ENCODE peak calls at places on chromosomes 3 and 15, in seven cellular contexts. T is thoracic aorta; W is HCT116; S is neural progenitor cell; R is naive thymus-derived CD4-positive, alpha-beta T cell; D is transverse colon; M is mesendoderm. J is an unnamed sample.

GRCh38 chr3:159798951-159799350 is 189.7 kb upstream of the IL12A start:
- DNase-seq in T (no peak), W (no peak), S (no peak), R (no peak), D (no peak), M (peak), J (peak)

GRCh38 chr15:101497484-101498034 is 8.1 kb upstream of the PCSK6 start:
- DNase-seq in T (no peak), W (no peak), S (no peak), R (no peak), D (peak), M (no peak), J (no peak)

GRCh38 chr15:87518957-87519356 is 737.6 kb downstream of the NTRK3 start:
- DNase-seq in T (no peak), W (no peak), S (no peak), R (no peak), D (no peak), M (no peak), J (no peak)

GRCh38 chr3:156630081-156630772 is 44.2 kb upstream of the TIPARP start:
- DNase-seq in T (no peak), W (peak), S (peak), R (no peak), D (no peak), M (peak), J (no peak)

GRCh38 chr3:69197922-69198540 is 75.6 kb upstream of the LMOD3 start:
- DNase-seq in T (no peak), W (no peak), S (no peak), R (peak), D (peak), M (no peak), J (no peak)

GRCh38 chr3:29240887-29241286 is 40.0 kb upstream of the RBMS3 start:
- DNase-seq in T (no peak), W (no peak), S (no peak), R (no peak), D (no peak), M (no peak), J (no peak)

GRCh38 chr15:52780172-52780980 is 9.8 kb downstream of the ONECUT1 start:
- DNase-seq in T (no peak), W (peak), S (peak), R (peak), D (peak), M (peak), J (peak)

GRCh38 chr15:99511529-99511864 is 54.3 kb upstream of the MEF2A start:
- DNase-seq in T (no peak), W (no peak), S (no peak), R (no peak), D (no peak), M (no peak), J (peak)

GRCh38 chr3:16171825-16172224 is 2.7 kb upstream of the GALNT15 start:
- DNase-seq in T (no peak), W (no peak), S (no peak), R (no peak), D (no peak), M (no peak), J (no peak)

GRCh38 chr3:42830437-42831320 is 21.4 kb downstream of the ACKR2 start:
- DNase-seq in T (no peak), W (peak), S (peak), R (no peak), D (no peak), M (peak), J (peak)

GRCh38 chr3:10006762-10007090 is 19.5 kb upstream of the FANCD2 start:
- DNase-seq in T (no peak), W (no peak), S (no peak), R (no peak), D (no peak), M (no peak), J (no peak)

GRCh38 chr3:84318273-84318809 is 640.4 kb upstream of the CADM2 start:
- DNase-seq in T (no peak), W (no peak), S (peak), R (no peak), D (no peak), M (peak), J (no peak)

GRCh38 chr3:143597774-143598652 is 250.3 kb downstream of the SLC9A9 start:
- DNase-seq in T (no peak), W (no peak), S (no peak), R (no peak), D (no peak), M (no peak), J (peak)

GRCh38 chr3:10384541-10385360 is 63.8 kb upstream of the SEC13 start:
- DNase-seq in T (no peak), W (no peak), S (no peak), R (no peak), D (no peak), M (no peak), J (no peak)

GRCh38 chr3:80355144-80355543 is 587.3 kb upstream of the ROBO1 start:
- DNase-seq in T (no peak), W (no peak), S (no peak), R (no peak), D (no peak), M (no peak), J (no peak)

GRCh38 chr3:4906107-4906621 is 73.1 kb upstream of the BHLHE40 start:
- DNase-seq in T (no peak), W (no peak), S (peak), R (no peak), D (no peak), M (peak), J (peak)

GRCh38 chr15:78317145-78317836 is 17.9 kb upstream of the SKIC8 start:
- DNase-seq in T (no peak), W (no peak), S (no peak), R (no peak), D (peak), M (no peak), J (peak)

GRCh38 chr3:156691920-156692319 is 17.5 kb downstream of the TIPARP start:
- DNase-seq in T (no peak), W (no peak), S (no peak), R (no peak), D (no peak), M (no peak), J (no peak)

GRCh38 chr3:145798691-145799550 is 362.1 kb downstream of the PLOD2 start:
- DNase-seq in T (no peak), W (no peak), S (peak), R (no peak), D (no peak), M (peak), J (no peak)

GRCh38 chr3:53242155-53242554 is 13.7 kb downstream of the TKT start:
- DNase-seq in T (no peak), W (no peak), S (no peak), R (no peak), D (no peak), M (no peak), J (no peak)

GRCh38 chr3:3923619-3924018 is 124.4 kb downstream of the LRRN1 start:
- DNase-seq in T (no peak), W (no peak), S (no peak), R (no peak), D (no peak), M (no peak), J (no peak)

GRCh38 chr3:14533457-14533958 is 6.6 kb downstream of the GRIP2 start:
- DNase-seq in T (no peak), W (no peak), S (no peak), R (no peak), D (no peak), M (no peak), J (no peak)

GRCh38 chr15:39172380-39173281 is 408.2 kb upstream of the THBS1 start:
- DNase-seq in T (no peak), W (no peak), S (peak), R (no peak), D (no peak), M (no peak), J (peak)

GRCh38 chr3:126998728-126999127 is 15.8 kb downstream of the PLXNA1 start:
- DNase-seq in T (no peak), W (no peak), S (no peak), R (no peak), D (peak), M (no peak), J (no peak)

GRCh38 chr15:90645873-90646605 is 71.1 kb upstream of the BLM start:
- DNase-seq in T (no peak), W (no peak), S (no peak), R (no peak), D (no peak), M (no peak), J (no peak)

GRCh38 chr3:59127071-59127470 is 77.2 kb upstream of the CFAP20DC start:
- DNase-seq in T (no peak), W (no peak), S (no peak), R (no peak), D (no peak), M (no peak), J (peak)

GRCh38 chr15:86333819-86334218 is 254.1 kb downstream of the AGBL1 start:
- DNase-seq in T (no peak), W (no peak), S (no peak), R (no peak), D (no peak), M (no peak), J (no peak)

GRCh38 chr3:65779393-65779792 is 259.3 kb downstream of the MAGI1 start:
- DNase-seq in T (no peak), W (no peak), S (no peak), R (no peak), D (no peak), M (no peak), J (no peak)

GRCh38 chr3:58608648-58609047 is 31.5 kb upstream of the FAM107A start:
- DNase-seq in T (no peak), W (no peak), S (no peak), R (no peak), D (no peak), M (no peak), J (no peak)

GRCh38 chr15:101453123-101454120 is 36.1 kb downstream of the PCSK6 start:
- DNase-seq in T (no peak), W (no peak), S (peak), R (no peak), D (no peak), M (no peak), J (no peak)

GRCh38 chr15:39976291-39977274 is 42.7 kb downstream of the EIF2AK4 start:
- DNase-seq in T (peak), W (no peak), S (peak), R (no peak), D (peak), M (peak), J (peak)

GRCh38 chr15:91050128-91050455 is 27.7 kb upstream of the VPS33B start:
- DNase-seq in T (no peak), W (no peak), S (no peak), R (no peak), D (no peak), M (no peak), J (no peak)

DNA sequence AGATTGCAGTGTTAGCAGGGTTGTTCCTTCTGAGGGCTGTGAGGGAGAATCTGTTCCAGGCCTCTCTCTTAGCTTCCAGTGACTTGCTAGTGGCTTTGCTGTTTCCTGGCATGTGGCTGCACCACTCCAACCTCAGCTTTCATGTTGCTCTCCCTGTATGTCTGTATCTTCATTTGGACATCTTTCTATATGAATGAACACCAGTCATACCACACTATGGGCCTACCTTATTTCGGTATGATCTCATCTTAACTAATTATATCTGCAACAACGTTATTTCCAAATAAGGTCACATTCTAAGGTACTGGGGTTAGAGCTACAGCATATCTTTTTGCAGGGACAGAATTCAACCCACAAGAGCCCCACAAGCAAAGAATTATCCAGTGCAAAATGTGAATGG is 356.7 kb upstream of the UMPS start:
- DNase-seq in T (no peak), W (no peak), S (no peak), R (no peak), D (no peak), M (no peak), J (no peak)
- H3K27ac ChIP-seq in T (no peak), W (no peak), S (peak), R (no peak), D (no peak), M (no peak), J (no peak)

GRCh38 chr3:99545941-99546580 is 92.3 kb upstream of the COL8A1 start:
- DNase-seq in T (no peak), W (no peak), S (no peak), R (no peak), D (no peak), M (no peak), J (no peak)
- H3K27ac ChIP-seq in T (no peak), W (no peak), S (no peak), R (no peak), D (no peak), M (no peak), J (no peak)

DNA sequence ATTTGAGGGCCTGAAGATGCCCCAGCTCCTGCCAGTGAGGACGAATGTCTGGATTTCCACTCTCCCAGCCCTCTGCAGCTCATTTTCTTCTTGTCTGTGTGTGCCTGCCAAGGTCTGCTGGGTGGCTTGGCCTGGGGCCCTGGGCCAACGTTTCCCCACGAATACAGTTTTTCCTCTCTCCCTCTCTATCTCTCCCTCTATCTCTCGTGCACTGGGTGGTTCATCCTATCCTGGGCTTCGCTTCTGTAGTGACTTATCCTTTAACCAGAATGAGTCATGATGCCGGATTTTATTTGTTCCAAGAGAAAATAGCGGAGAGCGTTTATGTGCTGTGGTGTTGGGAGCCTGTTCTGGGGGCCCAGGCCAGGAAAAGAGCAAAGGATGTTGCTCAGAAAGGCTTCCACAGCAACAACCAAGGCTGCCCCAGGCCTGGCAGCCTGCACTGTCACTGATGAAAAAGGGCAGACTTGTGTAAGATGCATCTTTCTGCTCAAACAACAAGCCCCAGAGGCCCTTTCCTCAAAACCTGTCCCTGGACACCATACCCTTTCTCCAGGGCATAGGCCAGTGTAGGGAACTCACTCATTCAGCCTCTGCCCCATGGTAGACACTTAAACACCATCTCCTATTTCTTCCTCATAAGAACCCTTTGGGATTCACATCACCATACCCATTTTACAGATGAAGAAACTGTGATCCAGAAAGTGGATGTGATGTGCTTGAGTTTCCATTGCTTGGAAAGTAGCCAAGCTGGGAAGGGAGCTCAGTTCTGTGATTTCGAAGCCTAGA is 47.3 kb downstream of the ITGA11 start:
- DNase-seq in T (no peak), W (no peak), S (no peak), R (no peak), D (no peak), M (no peak), J (no peak)
- H3K27ac ChIP-seq in T (peak), W (no peak), S (no peak), R (no peak), D (peak), M (no peak), J (no peak)

GRCh38 chr15:59567369-59567768 is 44.2 kb upstream of the GCNT3 start:
- DNase-seq in T (no peak), W (no peak), S (no peak), R (no peak), D (peak), M (no peak), J (no peak)
- H3K27ac ChIP-seq in T (no peak), W (no peak), S (no peak), R (no peak), D (peak), M (no peak), J (no peak)

J was measured in cardiac muscle cell.